ENCODE peak calls at places on chromosomes 13 and 19, in nine cellular contexts. Z is body of pancreas; M is GM12878; O is HepG2; J is pancreas; D is activated B cell treated with CpG ODN at 0.5 μM for 24 hours; V is lung; K is RWPE2; S is stimulated activated naive CD8-positive, alpha-beta T cell treated with anti-CD3 and anti-CD28 coated beads, Interleukin-15, amount 100 ng/mL, for 72 hours. P is an unnamed sample.

GRCh38 chr13:69912576-69913074 is 195.0 kb upstream of the ATXN8OS start:
- ATAC-seq in Z (no peak), M (no peak), O (no peak), J (no peak), D (no peak), V (no peak), K (no peak), S (no peak), P (no peak)

GRCh38 chr19:1259206-1259872 is 9.8 kb upstream of the CIRBP start:
- ATAC-seq in Z (peak; percentile 2), M (peak; percentile 59), O (peak; percentile 63), J (peak; percentile 13), D (peak; percentile 28), V (no peak), K (peak; percentile 37), S (peak; percentile 52), P (peak; percentile 30)

GRCh38 chr13:48562296-48563066 is 29.6 kb upstream of the RCBTB2 start:
- ATAC-seq in Z (no peak), M (peak; percentile 99), O (no peak), J (peak; percentile 62), D (peak; percentile 99), V (peak; percentile 69), K (no peak), S (peak; percentile 100), P (no peak)

GRCh38 chr13:50213526-50213925 is 198.3 kb downstream of the KCNRG start:
- ATAC-seq in Z (no peak), M (no peak), O (no peak), J (no peak), D (no peak), V (no peak), K (no peak), S (no peak), P (no peak)

GRCh38 chr19:10497371-10497770 is 5.8 kb downstream of the KEAP1 start:
- ATAC-seq in Z (no peak), M (no peak), O (no peak), J (no peak), D (no peak), V (no peak), K (no peak), S (no peak), P (no peak)

GRCh38 chr19:14059652-14060155 is 2.2 kb downstream of the PALM3 start:
- ATAC-seq in Z (no peak), M (peak; percentile 41), O (peak; percentile 74), J (no peak), D (no peak), V (no peak), K (no peak), S (no peak), P (no peak)

GRCh38 chr13:113148407-113148806 is 10.0 kb upstream of the PROZ start:
- ATAC-seq in Z (no peak), M (no peak), O (no peak), J (no peak), D (no peak), V (no peak), K (no peak), S (no peak), P (no peak)

GRCh38 chr19:42478765-42479307 is 36.1 kb upstream of the CXCL17 start:
- ATAC-seq in Z (no peak), M (no peak), O (no peak), J (no peak), D (no peak), V (no peak), K (no peak), S (no peak), P (no peak)

GRCh38 chr19:38657633-38658222 is 10.3 kb downstream of the ACTN4 start:
- ATAC-seq in Z (no peak), M (peak; percentile 45), O (no peak), J (no peak), D (no peak), V (no peak), K (peak; percentile 70), S (peak; percentile 29), P (no peak)

GRCh38 chr13:86087241-86087640 is 288.0 kb upstream of the SLITRK6 start:
- ATAC-seq in Z (no peak), M (no peak), O (no peak), J (no peak), D (no peak), V (no peak), K (peak; percentile 55), S (no peak), P (no peak)